ENCODE peak calls at places on chromosomes 13 and 19, in eight cellular contexts. N, Q, U, W, R, F, C and B are unnamed samples.

GRCh38 chr13:43676320-43676719 is 110.5 kb downstream of the ENOX1 start:
- DNase-seq in C (no peak), N (no peak), F (no peak), U (no peak), Q (peak), W (no peak), R (peak), B (no peak)

GRCh38 chr13:38635030-38635429 is 51.8 kb upstream of the FREM2 start:
- DNase-seq in W (no peak), C (no peak), N (no peak), U (no peak), Q (no peak), R (no peak), F (no peak), B (no peak)

GRCh38 chr19:56348289-56348877 is 33.7 kb upstream of the ZSCAN5A start:
- DNase-seq in R (no peak), W (no peak), N (no peak), U (no peak), Q (no peak), F (no peak), C (peak), B (no peak)

GRCh38 chr19:5631511-5632240 is 8.8 kb downstream of the SAFB start:
- DNase-seq in C (no peak), W (no peak), Q (no peak), R (no peak), N (no peak), U (no peak), F (no peak), B (no peak)

GRCh38 chr19:55641376-55642152 is 762 bp downstream of the ZNF580 start:
- DNase-seq in R (no peak), Q (no peak), W (no peak), F (no peak), U (no peak), C (no peak), N (no peak), B (no peak)

GRCh38 chr13:99766641-99767045 is 204.9 kb downstream of the ZIC5 start:
- DNase-seq in R (no peak), F (no peak), W (no peak), N (no peak), C (peak), U (no peak), Q (no peak), B (no peak)

GRCh38 chr19:51064534-51065220 is at the start of gene KLK13:
- DNase-seq in N (no peak), C (peak), W (peak), R (no peak), U (no peak), F (no peak), Q (no peak), B (no peak)

GRCh38 chr13:109148243-109148642 is 518.8 kb downstream of the MYO16 start:
- DNase-seq in R (no peak), F (no peak), Q (no peak), N (no peak), C (no peak), W (no peak), U (no peak), B (no peak)

GRCh38 chr13:111112196-111112595 is 2.9 kb upstream of the ARHGEF7 start:
- DNase-seq in N (no peak), R (no peak), F (no peak), W (no peak), U (no peak), C (no peak), Q (no peak), B (no peak)

GRCh38 chr19:12789098-12789903 is 2.0 kb upstream of the JUNB start:
- DNase-seq in N (no peak), Q (no peak), C (no peak), W (no peak), R (no peak), F (no peak), U (no peak), B (peak)

GRCh38 chr13:21137696-21138095 is 38.7 kb downstream of the SKA3 start:
- DNase-seq in F (no peak), W (no peak), Q (no peak), N (no peak), U (no peak), C (no peak), R (no peak), B (no peak)

GRCh38 chr13:97266328-97266727 is 44.2 kb downstream of the MBNL2 start:
- DNase-seq in F (no peak), R (no peak), U (no peak), N (peak), Q (no peak), W (peak), C (peak), B (no peak)

GRCh38 chr19:2239771-2240770 is 3.4 kb downstream of the SF3A2 start:
- DNase-seq in U (no peak), W (no peak), C (peak), R (peak), Q (no peak), F (no peak), N (no peak), B (no peak)

GRCh38 chr13:113550453-113550852 is 34.1 kb upstream of the TFDP1 start:
- DNase-seq in R (no peak), N (peak), Q (no peak), U (no peak), W (peak), C (peak), F (no peak), B (no peak)

GRCh38 chr13:101706651-101707050 is 254.2 kb downstream of the ITGBL1 start:
- DNase-seq in F (no peak), U (peak), W (no peak), Q (no peak), N (no peak), C (no peak), R (peak), B (no peak)

GRCh38 chr13:23654111-23655110 is 84.2 kb downstream of the TNFRSF19 start:
- DNase-seq in N (no peak), W (no peak), F (no peak), U (no peak), Q (no peak), R (no peak), C (no peak), B (no peak)

GRCh38 chr19:7962644-7963268 is 19.3 kb upstream of the TIMM44 start:
- DNase-seq in F (no peak), C (no peak), W (no peak), Q (no peak), U (no peak), R (no peak), N (no peak), B (no peak)

GRCh38 chr13:109509154-109509905 is 277.1 kb downstream of the IRS2 start:
- DNase-seq in W (no peak), N (no peak), R (no peak), U (peak), F (no peak), C (no peak), Q (no peak), B (no peak)